ENCODE peak calls at places on chromosome X, in five cellular contexts. One of them, this sample, is unnamed.

GRCh38 chrX:30910124-30910860 is 21.2 kb upstream of the TAB3 start:
- DNase-seq in WTC11: no peak
- DNase-seq in right lobe of liver: no peak
- DNase-seq in activated B cell treated with CpG ODN at 0.5 μM for 24 hours: no peak
- DNase-seq in fibroblast of the aortic adventitia: peak
- DNase-seq in this sample: no peak

GRCh38 chrX:51893931-51894696 is 691 bp downstream of the MAGED1 start:
- DNase-seq in WTC11: peak
- DNase-seq in right lobe of liver: no peak
- DNase-seq in activated B cell treated with CpG ODN at 0.5 μM for 24 hours: peak
- DNase-seq in fibroblast of the aortic adventitia: peak
- DNase-seq in this sample: no peak

GRCh38 chrX:17822351-17822750 is 38.7 kb downstream of the RAI2 start:
- DNase-seq in WTC11: no peak
- DNase-seq in right lobe of liver: no peak
- DNase-seq in activated B cell treated with CpG ODN at 0.5 μM for 24 hours: no peak
- DNase-seq in fibroblast of the aortic adventitia: peak
- DNase-seq in this sample: no peak

GRCh38 chrX:70496491-70496890 is 51.9 kb downstream of the DLG3 start:
- DNase-seq in WTC11: no peak
- DNase-seq in right lobe of liver: no peak
- DNase-seq in activated B cell treated with CpG ODN at 0.5 μM for 24 hours: no peak
- DNase-seq in fibroblast of the aortic adventitia: no peak
- DNase-seq in this sample: no peak

GRCh38 chrX:16585486-16586370 is 64.2 kb upstream of the S100G start:
- DNase-seq in WTC11: no peak
- DNase-seq in right lobe of liver: no peak
- DNase-seq in activated B cell treated with CpG ODN at 0.5 μM for 24 hours: no peak
- DNase-seq in fibroblast of the aortic adventitia: peak
- DNase-seq in this sample: no peak

GRCh38 chrX:39774804-39775112 is 323.0 kb downstream of the BCOR start:
- DNase-seq in WTC11: no peak
- DNase-seq in right lobe of liver: no peak
- DNase-seq in activated B cell treated with CpG ODN at 0.5 μM for 24 hours: no peak
- DNase-seq in fibroblast of the aortic adventitia: no peak
- DNase-seq in this sample: no peak

GRCh38 chrX:130772313-130773140 is 130.5 kb downstream of the ENOX2 start:
- DNase-seq in WTC11: no peak
- DNase-seq in right lobe of liver: no peak
- DNase-seq in activated B cell treated with CpG ODN at 0.5 μM for 24 hours: no peak
- DNase-seq in fibroblast of the aortic adventitia: peak
- DNase-seq in this sample: no peak

GRCh38 chrX:83916525-83916924 is 55.6 kb downstream of the CYLC1 start:
- DNase-seq in WTC11: peak
- DNase-seq in right lobe of liver: no peak
- DNase-seq in activated B cell treated with CpG ODN at 0.5 μM for 24 hours: no peak
- DNase-seq in fibroblast of the aortic adventitia: no peak
- DNase-seq in this sample: no peak

GRCh38 chrX:54639018-54639345 is 109.0 kb downstream of the GNL3L start:
- DNase-seq in WTC11: no peak
- DNase-seq in right lobe of liver: no peak
- DNase-seq in activated B cell treated with CpG ODN at 0.5 μM for 24 hours: no peak
- DNase-seq in fibroblast of the aortic adventitia: no peak
- DNase-seq in this sample: no peak

GRCh38 chrX:96985046-96985445 is 101.3 kb downstream of the RPA4 start:
- DNase-seq in WTC11: no peak
- DNase-seq in right lobe of liver: no peak
- DNase-seq in activated B cell treated with CpG ODN at 0.5 μM for 24 hours: no peak
- DNase-seq in fibroblast of the aortic adventitia: peak
- DNase-seq in this sample: no peak

GRCh38 chrX:147875866-147876596 is 35.7 kb upstream of the FMR1 start:
- DNase-seq in WTC11: no peak
- DNase-seq in right lobe of liver: no peak
- DNase-seq in activated B cell treated with CpG ODN at 0.5 μM for 24 hours: no peak
- DNase-seq in fibroblast of the aortic adventitia: no peak
- DNase-seq in this sample: no peak

GRCh38 chrX:131703646-131704045 is 159.8 kb downstream of the OR13H1 start:
- DNase-seq in WTC11: no peak
- DNase-seq in right lobe of liver: no peak
- DNase-seq in activated B cell treated with CpG ODN at 0.5 μM for 24 hours: no peak
- DNase-seq in fibroblast of the aortic adventitia: no peak
- DNase-seq in this sample: no peak

GRCh38 chrX:134847133-134847532 is 143.7 kb upstream of the SMIM10 start:
- DNase-seq in WTC11: no peak
- DNase-seq in right lobe of liver: no peak
- DNase-seq in activated B cell treated with CpG ODN at 0.5 μM for 24 hours: no peak
- DNase-seq in fibroblast of the aortic adventitia: no peak
- DNase-seq in this sample: no peak

GRCh38 chrX:14026121-14026520 is 3.6 kb downstream of the GEMIN8 start:
- DNase-seq in WTC11: no peak
- DNase-seq in right lobe of liver: no peak
- DNase-seq in activated B cell treated with CpG ODN at 0.5 μM for 24 hours: no peak
- DNase-seq in fibroblast of the aortic adventitia: no peak
- DNase-seq in this sample: no peak

GRCh38 chrX:85963736-85964135 is 83.6 kb downstream of the CHM start:
- DNase-seq in WTC11: no peak
- DNase-seq in right lobe of liver: no peak
- DNase-seq in activated B cell treated with CpG ODN at 0.5 μM for 24 hours: no peak
- DNase-seq in fibroblast of the aortic adventitia: peak
- DNase-seq in this sample: no peak

GRCh38 chrX:23667239-23668177 is at the start of gene PRDX4:
- DNase-seq in WTC11: peak
- DNase-seq in right lobe of liver: peak
- DNase-seq in activated B cell treated with CpG ODN at 0.5 μM for 24 hours: peak
- DNase-seq in fibroblast of the aortic adventitia: peak
- DNase-seq in this sample: peak

GRCh38 chrX:50827996-50828395 is 14.0 kb upstream of the SHROOM4 start:
- DNase-seq in WTC11: no peak
- DNase-seq in right lobe of liver: no peak
- DNase-seq in activated B cell treated with CpG ODN at 0.5 μM for 24 hours: no peak
- DNase-seq in fibroblast of the aortic adventitia: no peak
- DNase-seq in this sample: no peak

GRCh38 chrX:39642071-39642470 is 455.7 kb downstream of the BCOR start:
- DNase-seq in WTC11: no peak
- DNase-seq in right lobe of liver: peak
- DNase-seq in activated B cell treated with CpG ODN at 0.5 μM for 24 hours: no peak
- DNase-seq in fibroblast of the aortic adventitia: peak
- DNase-seq in this sample: no peak

GRCh38 chrX:132482632-132483031 is 6.2 kb downstream of the MBNL3 start:
- DNase-seq in WTC11: no peak
- DNase-seq in right lobe of liver: peak
- DNase-seq in activated B cell treated with CpG ODN at 0.5 μM for 24 hours: no peak
- DNase-seq in fibroblast of the aortic adventitia: no peak
- DNase-seq in this sample: no peak

GRCh38 chrX:118644378-118644777 is 83.0 kb upstream of the IL13RA1 start:
- DNase-seq in WTC11: no peak
- DNase-seq in right lobe of liver: no peak
- DNase-seq in activated B cell treated with CpG ODN at 0.5 μM for 24 hours: no peak
- DNase-seq in fibroblast of the aortic adventitia: peak
- DNase-seq in this sample: no peak

GRCh38 chrX:102950908-102951866 is 14.1 kb downstream of the RAB40AL start:
- DNase-seq in WTC11: peak
- DNase-seq in right lobe of liver: no peak
- DNase-seq in activated B cell treated with CpG ODN at 0.5 μM for 24 hours: peak
- DNase-seq in fibroblast of the aortic adventitia: peak
- DNase-seq in this sample: peak

GRCh38 chrX:39756086-39756883 is 341.5 kb downstream of the BCOR start:
- DNase-seq in WTC11: no peak
- DNase-seq in right lobe of liver: no peak
- DNase-seq in activated B cell treated with CpG ODN at 0.5 μM for 24 hours: no peak
- DNase-seq in fibroblast of the aortic adventitia: no peak
- DNase-seq in this sample: no peak

GRCh38 chrX:39677987-39678840 is 419.5 kb downstream of the BCOR start:
- DNase-seq in WTC11: no peak
- DNase-seq in right lobe of liver: no peak
- DNase-seq in activated B cell treated with CpG ODN at 0.5 μM for 24 hours: no peak
- DNase-seq in fibroblast of the aortic adventitia: no peak
- DNase-seq in this sample: no peak

GRCh38 chrX:95383778-95384177 is 1300.9 kb upstream of the DIAPH2 start:
- DNase-seq in WTC11: no peak
- DNase-seq in right lobe of liver: no peak
- DNase-seq in activated B cell treated with CpG ODN at 0.5 μM for 24 hours: no peak
- DNase-seq in fibroblast of the aortic adventitia: no peak
- DNase-seq in this sample: no peak

GRCh38 chrX:1444896-1445480 is 7.7 kb downstream of the ASMTL start:
- DNase-seq in WTC11: peak
- DNase-seq in right lobe of liver: no peak
- DNase-seq in activated B cell treated with CpG ODN at 0.5 μM for 24 hours: no peak
- DNase-seq in fibroblast of the aortic adventitia: no peak
- DNase-seq in this sample: no peak

GRCh38 chrX:66074920-66075879 is 35.3 kb upstream of the VSIG4 start:
- DNase-seq in WTC11: no peak
- DNase-seq in right lobe of liver: peak
- DNase-seq in activated B cell treated with CpG ODN at 0.5 μM for 24 hours: no peak
- DNase-seq in fibroblast of the aortic adventitia: no peak
- DNase-seq in this sample: no peak

GRCh38 chrX:16946361-16946964 is at the start of gene REPS2:
- DNase-seq in WTC11: peak
- DNase-seq in right lobe of liver: peak
- DNase-seq in activated B cell treated with CpG ODN at 0.5 μM for 24 hours: peak
- DNase-seq in fibroblast of the aortic adventitia: peak
- DNase-seq in this sample: peak

GRCh38 chrX:150770623-150771022 is 77.4 kb downstream of the MTMR1 start:
- DNase-seq in WTC11: no peak
- DNase-seq in right lobe of liver: no peak
- DNase-seq in activated B cell treated with CpG ODN at 0.5 μM for 24 hours: no peak
- DNase-seq in fibroblast of the aortic adventitia: no peak
- DNase-seq in this sample: no peak

GRCh38 chrX:132058975-132059374 is 35.9 kb downstream of the STK26 start:
- DNase-seq in WTC11: no peak
- DNase-seq in right lobe of liver: no peak
- DNase-seq in activated B cell treated with CpG ODN at 0.5 μM for 24 hours: no peak
- DNase-seq in fibroblast of the aortic adventitia: no peak
- DNase-seq in this sample: no peak

GRCh38 chrX:13432776-13433605 is 113.1 kb upstream of the ATXN3L start:
- DNase-seq in WTC11: no peak
- DNase-seq in right lobe of liver: no peak
- DNase-seq in activated B cell treated with CpG ODN at 0.5 μM for 24 hours: no peak
- DNase-seq in fibroblast of the aortic adventitia: peak
- DNase-seq in this sample: no peak

GRCh38 chrX:12383196-12383595 is 244.9 kb downstream of the FRMPD4 start:
- DNase-seq in WTC11: peak
- DNase-seq in right lobe of liver: no peak
- DNase-seq in activated B cell treated with CpG ODN at 0.5 μM for 24 hours: no peak
- DNase-seq in fibroblast of the aortic adventitia: no peak
- DNase-seq in this sample: no peak

GRCh38 chrX:3141031-3141430 is 99.8 kb downstream of the ARSF start:
- DNase-seq in WTC11: no peak
- DNase-seq in right lobe of liver: no peak
- DNase-seq in activated B cell treated with CpG ODN at 0.5 μM for 24 hours: no peak
- DNase-seq in fibroblast of the aortic adventitia: peak
- DNase-seq in this sample: no peak
- TF ChIP-seq CTCF in WTC11: no peak
- TF ChIP-seq CTCF in right lobe of liver: no peak
- TF ChIP-seq CTCF in activated B cell treated with CpG ODN at 0.5 μM for 24 hours: no peak
- TF ChIP-seq CTCF in fibroblast of the aortic adventitia: no peak
- TF ChIP-seq CTCF in this sample: no peak

DNA sequence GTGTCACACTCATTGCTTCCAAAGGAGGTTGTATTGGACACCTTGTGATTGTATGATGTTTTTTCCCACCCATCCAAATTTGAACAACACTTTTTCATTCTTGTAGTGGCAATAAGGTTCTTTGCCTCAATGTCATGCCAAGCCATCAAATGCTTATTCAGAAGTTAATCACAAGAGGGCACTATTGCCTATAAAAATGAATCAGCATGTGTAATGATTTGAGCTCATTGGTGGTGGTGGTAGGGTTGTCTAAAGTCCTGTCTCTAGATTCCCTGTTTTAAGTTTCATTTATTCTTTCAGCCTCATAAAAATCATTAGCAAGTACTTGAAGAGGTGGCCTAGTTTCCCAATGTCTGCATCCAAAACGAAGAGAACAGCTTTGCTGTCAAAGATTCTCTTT is 37.0 kb downstream of the IRS4 start:
- DNase-seq in WTC11: no peak
- DNase-seq in right lobe of liver: no peak
- DNase-seq in activated B cell treated with CpG ODN at 0.5 μM for 24 hours: no peak
- DNase-seq in fibroblast of the aortic adventitia: peak
- DNase-seq in this sample: no peak
- TF ChIP-seq CTCF in WTC11: no peak
- TF ChIP-seq CTCF in right lobe of liver: peak
- TF ChIP-seq CTCF in activated B cell treated with CpG ODN at 0.5 μM for 24 hours: no peak
- TF ChIP-seq CTCF in fibroblast of the aortic adventitia: peak
- TF ChIP-seq CTCF in this sample: peak

GRCh38 chrX:11100281-11101035 is 10.7 kb upstream of the HCCS start:
- DNase-seq in WTC11: peak
- DNase-seq in right lobe of liver: no peak
- DNase-seq in activated B cell treated with CpG ODN at 0.5 μM for 24 hours: no peak
- DNase-seq in fibroblast of the aortic adventitia: peak
- DNase-seq in this sample: no peak
- TF ChIP-seq CTCF in WTC11: peak
- TF ChIP-seq CTCF in right lobe of liver: peak
- TF ChIP-seq CTCF in activated B cell treated with CpG ODN at 0.5 μM for 24 hours: no peak
- TF ChIP-seq CTCF in fibroblast of the aortic adventitia: peak
- TF ChIP-seq CTCF in this sample: peak

DNA sequence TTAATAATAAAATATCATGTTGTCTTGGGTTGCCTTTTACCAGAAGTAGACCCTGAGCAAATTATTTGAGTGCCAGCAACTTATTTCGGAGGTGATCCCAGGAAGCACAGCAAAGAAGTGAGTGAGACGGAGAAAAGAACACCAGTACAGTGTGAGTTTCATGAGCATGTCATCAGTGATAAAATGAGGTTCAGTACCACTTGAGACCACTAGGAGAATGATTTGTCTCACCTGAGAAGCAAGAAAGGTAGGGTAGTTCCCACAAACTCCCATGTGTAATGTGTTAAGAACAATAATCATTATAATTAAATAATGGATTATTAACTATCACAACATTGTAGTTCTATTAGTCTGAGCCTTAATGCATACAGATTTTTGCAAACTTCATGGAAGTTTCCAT is 112.8 kb upstream of the DMD start:
- DNase-seq in WTC11: no peak
- DNase-seq in right lobe of liver: no peak
- DNase-seq in activated B cell treated with CpG ODN at 0.5 μM for 24 hours: no peak
- DNase-seq in fibroblast of the aortic adventitia: no peak
- DNase-seq in this sample: no peak
- TF ChIP-seq CTCF in WTC11: no peak
- TF ChIP-seq CTCF in right lobe of liver: no peak
- TF ChIP-seq CTCF in activated B cell treated with CpG ODN at 0.5 μM for 24 hours: no peak
- TF ChIP-seq CTCF in fibroblast of the aortic adventitia: peak
- TF ChIP-seq CTCF in this sample: peak

GRCh38 chrX:143437439-143437838 is 79.8 kb downstream of the SPANXN3 start:
- DNase-seq in WTC11: no peak
- DNase-seq in right lobe of liver: no peak
- DNase-seq in activated B cell treated with CpG ODN at 0.5 μM for 24 hours: no peak
- DNase-seq in fibroblast of the aortic adventitia: no peak
- DNase-seq in this sample: no peak
- TF ChIP-seq CTCF in WTC11: no peak
- TF ChIP-seq CTCF in right lobe of liver: no peak
- TF ChIP-seq CTCF in activated B cell treated with CpG ODN at 0.5 μM for 24 hours: no peak
- TF ChIP-seq CTCF in fibroblast of the aortic adventitia: no peak
- TF ChIP-seq CTCF in this sample: no peak

DNA sequence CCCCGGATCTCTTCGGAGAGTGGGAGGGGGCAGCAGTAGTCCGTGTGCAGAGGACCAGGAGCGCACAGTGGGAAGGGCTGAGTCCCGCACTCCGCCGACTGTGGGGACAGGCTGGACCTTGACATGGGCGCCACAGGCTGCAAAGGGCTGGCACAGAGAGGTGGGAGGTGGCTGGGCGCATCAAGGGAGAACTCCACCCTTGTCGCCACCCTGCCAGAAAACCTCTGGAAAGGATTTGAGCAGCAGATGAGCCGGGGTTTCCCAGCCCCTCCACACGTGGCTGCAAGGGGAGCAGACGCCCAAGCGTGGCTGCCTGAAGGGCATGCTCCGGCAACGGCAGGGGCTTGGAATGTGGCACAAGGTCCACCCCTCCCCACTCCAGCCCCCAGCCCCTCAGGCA is 4.5 kb downstream of the BGN start:
- DNase-seq in WTC11: no peak
- DNase-seq in right lobe of liver: no peak
- DNase-seq in activated B cell treated with CpG ODN at 0.5 μM for 24 hours: no peak
- DNase-seq in fibroblast of the aortic adventitia: peak
- DNase-seq in this sample: no peak
- TF ChIP-seq CTCF in WTC11: no peak
- TF ChIP-seq CTCF in right lobe of liver: no peak
- TF ChIP-seq CTCF in activated B cell treated with CpG ODN at 0.5 μM for 24 hours: no peak
- TF ChIP-seq CTCF in fibroblast of the aortic adventitia: no peak
- TF ChIP-seq CTCF in this sample: no peak

This sample was measured in mesothelial cell of epicardium.